ENCODE peak calls at places on chromosomes 3 and 15, in six cellular contexts. C is stomach, A is endothelial cell of umbilical vein, J is GM12878, I is K562, K is H1. R is an unnamed sample.

GRCh38 chr3:175301741-175302140 is 442.6 kb downstream of the NAALADL2 start:
- DNase-seq in C (no peak), A (no peak), J (no peak), I (no peak), K (no peak), R (no peak)

GRCh38 chr3:10855871-10856662 is 40.0 kb downstream of the SLC6A11 start:
- DNase-seq in C (no peak), A (no peak), J (no peak), I (peak; percentile 18), K (peak; percentile 52), R (no peak)

GRCh38 chr3:133941390-133941789 is 45.7 kb upstream of the RAB6B start:
- DNase-seq in C (peak; percentile 22), A (peak; percentile 54), J (no peak), I (no peak), K (peak; percentile 44), R (no peak)

GRCh38 chr15:100785181-100786138 is 94.2 kb upstream of the ALDH1A3 start:
- DNase-seq in C (no peak), A (no peak), J (peak; percentile 11), I (no peak), K (peak; percentile 29), R (no peak)

GRCh38 chr3:31377045-31377642 is 155.6 kb upstream of the STT3B start:
- DNase-seq in C (peak; percentile 32), A (peak; percentile 74), J (no peak), I (no peak), K (no peak), R (no peak)

GRCh38 chr3:113948015-113948917 is 453 bp downstream of the ZDHHC23 start:
- DNase-seq in C (peak; percentile 52), A (peak; percentile 9), J (no peak), I (peak; percentile 10), K (peak; percentile 85), R (peak; percentile 11)

GRCh38 chr15:43299411-43299810 is 31.0 kb downstream of the LCMT2 start:
- DNase-seq in C (no peak), A (no peak), J (no peak), I (no peak), K (no peak), R (no peak)

GRCh38 chr15:51888593-51889195 is 59.2 kb downstream of the TMOD3 start:
- DNase-seq in C (no peak), A (peak; percentile 43), J (no peak), I (peak; percentile 22), K (no peak), R (no peak)

GRCh38 chr15:60130811-60131210 is 126.7 kb downstream of the FOXB1 start:
- DNase-seq in C (no peak), A (no peak), J (no peak), I (no peak), K (no peak), R (no peak)

GRCh38 chr3:53677406-53677805 is 168.8 kb downstream of the CHDH start:
- DNase-seq in C (no peak), A (no peak), J (no peak), I (peak; percentile 1), K (no peak), R (peak; percentile 39)

GRCh38 chr3:138692152-138692551 is 83.6 kb downstream of the FAIM start:
- DNase-seq in C (no peak), A (no peak), J (no peak), I (no peak), K (no peak), R (no peak)

GRCh38 chr15:71755571-71755970 is 54.8 kb upstream of the NR2E3 start:
- DNase-seq in C (no peak), A (peak; percentile 18), J (no peak), I (no peak), K (no peak), R (no peak)

GRCh38 chr15:66229790-66230460 is 23.6 kb downstream of the MEGF11 start:
- DNase-seq in C (no peak), A (no peak), J (no peak), I (no peak), K (no peak), R (no peak)

GRCh38 chr15:99014803-99015676 is 7.4 kb upstream of the PGPEP1L start:
- DNase-seq in C (peak; percentile 80), A (peak; percentile 41), J (no peak), I (peak; percentile 51), K (peak; percentile 85), R (no peak)

GRCh38 chr3:138439646-138440045 is 5.2 kb downstream of the ESYT3 start:
- DNase-seq in C (no peak), A (no peak), J (no peak), I (no peak), K (no peak), R (no peak)

GRCh38 chr15:74053497-74053896 is 28.9 kb downstream of the GOLGA6A start:
- DNase-seq in C (no peak), A (no peak), J (no peak), I (no peak), K (no peak), R (no peak)

GRCh38 chr15:31268108-31268501 is 58.5 kb upstream of the KLF13 start:
- DNase-seq in C (peak; percentile 33), A (no peak), J (no peak), I (no peak), K (no peak), R (peak; percentile 84)

GRCh38 chr3:34955684-34956083 is 683.6 kb upstream of the ARPP21 start:
- DNase-seq in C (no peak), A (no peak), J (no peak), I (no peak), K (no peak), R (no peak)

GRCh38 chr3:126013742-126014141 is 44.8 kb downstream of the ROPN1B start:
- DNase-seq in C (no peak), A (no peak), J (no peak), I (no peak), K (no peak), R (no peak)

GRCh38 chr15:82648257-82649103 is 1.3 kb upstream of the CPEB1 start:
- DNase-seq in C (no peak), A (no peak), J (no peak), I (peak; percentile 26), K (peak; percentile 82), R (no peak)

GRCh38 chr15:40859206-40859851 is 14.7 kb downstream of the RHOV start:
- DNase-seq in C (peak; percentile 89), A (peak; percentile 73), J (no peak), I (peak; percentile 90), K (peak; percentile 98), R (peak; percentile 70)

GRCh38 chr15:40855706-40856234 is 11.9 kb downstream of the SPINT1 start:
- DNase-seq in C (no peak), A (no peak), J (no peak), I (no peak), K (no peak), R (no peak)

GRCh38 chr15:40856736-40857135 is 12.9 kb downstream of the SPINT1 start:
- DNase-seq in C (no peak), A (no peak), J (no peak), I (no peak), K (no peak), R (no peak)

GRCh38 chr15:40858706-40859105 is 14.9 kb downstream of the SPINT1 start:
- DNase-seq in C (no peak), A (no peak), J (no peak), I (no peak), K (no peak), R (no peak)

GRCh38 chr15:40857601-40858351 is 13.9 kb downstream of the SPINT1 start:
- DNase-seq in C (peak; percentile 89), A (peak; percentile 67), J (no peak), I (peak; percentile 84), K (peak; percentile 99), R (no peak)
- TF ChIP-seq POLR2AphosphoS5 in C (peak; percentile 83), A (no peak), J (no peak), I (no peak), K (peak; percentile 66), R (no peak)

DNA sequence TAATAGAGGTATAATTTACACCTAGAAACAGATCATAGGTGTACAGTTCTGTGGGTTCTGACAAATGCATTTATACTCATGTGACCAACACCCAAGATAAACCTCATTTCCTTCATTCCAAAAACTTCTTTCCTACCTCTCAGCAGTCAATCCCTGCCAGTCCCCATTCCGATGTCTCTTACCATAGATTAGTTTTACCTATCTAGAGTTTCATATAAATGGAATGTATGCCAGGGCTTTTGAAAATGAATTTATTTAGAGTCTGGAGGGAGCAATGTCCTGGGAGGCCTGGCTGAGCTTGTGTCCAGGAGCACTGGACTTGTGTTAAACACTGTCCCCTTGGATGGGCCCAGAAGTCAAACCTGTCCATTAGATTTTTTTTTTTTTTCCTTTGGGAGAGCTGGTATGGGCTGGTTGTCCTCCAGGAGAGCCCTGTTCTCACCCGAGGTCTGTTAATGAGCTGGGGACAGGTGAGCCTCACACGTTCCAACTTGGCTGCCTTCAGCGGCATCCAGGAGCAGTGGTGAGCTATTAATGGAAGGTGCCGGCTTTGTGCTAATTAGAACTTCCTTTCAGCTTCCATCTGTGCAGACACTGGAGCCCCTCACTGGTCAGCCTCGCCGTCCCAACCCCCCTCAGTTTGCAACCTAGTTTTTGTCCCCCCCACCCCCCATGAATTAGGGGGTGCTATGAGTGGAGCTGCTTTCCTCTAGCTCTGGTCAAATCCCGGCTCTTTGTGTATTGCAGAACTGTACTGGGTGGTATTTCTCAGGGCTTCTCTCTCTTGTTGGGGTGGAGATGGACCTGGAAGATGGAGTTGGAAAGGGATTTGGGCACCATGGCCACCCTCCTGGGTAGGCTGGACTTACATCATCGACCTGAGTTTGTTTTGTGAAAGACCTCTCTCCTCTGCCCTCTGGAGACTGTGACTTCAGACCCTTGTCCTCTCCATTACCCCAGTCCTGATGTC is 40.8 kb upstream of the POLG start:
- DNase-seq in C (no peak), A (no peak), J (no peak), I (no peak), K (no peak), R (no peak)
- H3K27me3 ChIP-seq in C (peaks cover 40% of the 10 kb centered on the region), A (peaks cover 92% of the 10 kb centered on the region), J (peaks cover 42% of the 10 kb centered on the region), I (peaks cover 78% of the 10 kb centered on the region), K (peaks cover 100% of the 10 kb centered on the region), R (peaks cover 62% of the 10 kb centered on the region)

GRCh38 chr3:6601374-6601773 is 259.5 kb upstream of the GRM7 start:
- DNase-seq in C (no peak), A (no peak), J (no peak), I (peak; percentile 9), K (no peak), R (no peak)
- TF ChIP-seq POLR2AphosphoS5 in C (no peak), A (no peak), J (no peak), I (no peak), K (no peak), R (no peak)

DNA sequence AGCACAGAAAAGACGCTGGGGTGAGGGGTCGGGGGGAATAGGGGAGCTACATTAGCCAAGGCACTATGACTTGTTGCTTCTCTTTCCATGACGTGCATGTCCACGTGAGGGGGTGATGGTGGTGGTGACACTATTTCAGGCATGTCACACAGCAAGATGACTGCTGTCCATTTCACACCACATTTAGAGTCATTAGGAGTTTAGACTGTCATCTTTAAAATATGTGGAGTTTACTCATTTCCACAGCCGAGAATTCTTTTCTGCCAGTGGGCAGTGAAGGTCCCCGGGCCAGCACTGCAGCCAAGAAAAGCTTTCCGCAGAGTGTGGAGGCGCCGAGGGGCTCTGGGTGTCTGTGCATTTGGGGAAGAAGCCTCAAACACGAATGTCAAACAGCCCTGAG is 954 bp upstream of the DGKG start:
- DNase-seq in C (no peak), A (no peak), J (no peak), I (no peak), K (no peak), R (no peak)
- H3K27me3 ChIP-seq in C (no peaks in the 10 kb centered on the region), A (peaks cover 33% of the 10 kb centered on the region), J (peaks cover 23% of the 10 kb centered on the region), I (peaks cover 56% of the 10 kb centered on the region), K (peaks cover 50% of the 10 kb centered on the region), R (no peaks in the 10 kb centered on the region)

GRCh38 chr3:66532160-66532587 is 31.4 kb upstream of the LRIG1 start:
- DNase-seq in C (no peak), A (no peak), J (no peak), I (no peak), K (peak; percentile 56), R (no peak)
- TF ChIP-seq POLR2AphosphoS5 in C (no peak), A (no peak), J (no peak), I (no peak), K (peak; percentile 92), R (no peak)

GRCh38 chr3:51967384-51968174 is at the start of gene PCBP4:
- DNase-seq in C (peak; percentile 74), A (peak; percentile 45), J (no peak), I (peak; percentile 60), K (peak; percentile 77), R (no peak)
- H3K27me3 ChIP-seq in C (no peaks in the 10 kb centered on the region), A (no peaks in the 10 kb centered on the region), J (no peaks in the 10 kb centered on the region), I (peaks cover 6% of the 10 kb centered on the region), K (peaks cover 13% of the 10 kb centered on the region), R (peaks cover 16% of the 10 kb centered on the region)